ENCODE peak calls at places on chromosomes 11 and 22, in ten cellular contexts. S, J, T, H, E, G, I, U, L and Y are unnamed samples.
A peak's percentile ranks its signal among the peaks of the same experiment; 100 is the strongest.

GRCh38 chr22:21760640-21761039 is 25.0 kb upstream of the YPEL1 start:
- DNase-seq in H (no peak), L (no peak), S (no peak), E (peak; percentile 21), I (no peak), G (peak; percentile 76), U (peak; percentile 42), T (no peak), J (no peak), Y (peak; percentile 44)

GRCh38 chr22:41445171-41446056 is 1.2 kb downstream of the TOB2 start:
- DNase-seq in H (peak; percentile 10), U (peak; percentile 26), I (no peak), S (no peak), L (no peak), E (peak; percentile 30), T (peak; percentile 45), G (no peak), J (no peak), Y (peak; percentile 47)

GRCh38 chr11:64048042-64048854 is 12.5 kb downstream of the FLRT1 start:
- DNase-seq in L (no peak), E (no peak), U (no peak), T (no peak), H (no peak), S (peak; percentile 70), J (no peak), I (no peak), G (no peak), Y (no peak)

GRCh38 chr22:29877620-29878019 is 5.4 kb upstream of the MTMR3 start:
- DNase-seq in U (peak; percentile 90), L (no peak), J (no peak), T (no peak), I (no peak), S (no peak), G (peak; percentile 73), E (peak; percentile 39), H (no peak), Y (no peak)

GRCh38 chr11:123111465-123111864 is 49.5 kb upstream of the HSPA8 start:
- DNase-seq in I (no peak), J (no peak), T (no peak), L (no peak), G (no peak), U (peak; percentile 73), E (peak; percentile 72), S (no peak), H (no peak), Y (peak; percentile 73)

GRCh38 chr11:43823316-43823715 is 57.3 kb upstream of the ALKBH3 start:
- DNase-seq in T (no peak), G (no peak), S (no peak), E (no peak), H (no peak), I (no peak), L (no peak), U (no peak), J (no peak), Y (no peak)

GRCh38 chr22:23302171-23303002 is 122.1 kb downstream of the BCR start:
- DNase-seq in U (peak; percentile 46), S (no peak), E (no peak), I (peak; percentile 11), J (peak; percentile 62), L (no peak), T (no peak), H (no peak), G (peak; percentile 54), Y (no peak)

GRCh38 chr11:20048246-20048645 is 112.0 kb downstream of the DBX1 start:
- DNase-seq in E (peak; percentile 66), L (no peak), U (peak; percentile 40), S (no peak), G (no peak), J (no peak), H (no peak), T (no peak), I (no peak), Y (no peak)

GRCh38 chr11:36487619-36488018 is 22.5 kb downstream of the TRAF6 start:
- DNase-seq in L (no peak), H (no peak), G (no peak), S (no peak), J (no peak), T (no peak), E (no peak), U (no peak), I (no peak), Y (no peak)

GRCh38 chr11:76236092-76237026 is 30.1 kb upstream of the WNT11 start:
- DNase-seq in S (peak; percentile 90), L (peak; percentile 6), G (peak; percentile 33), H (no peak), I (peak; percentile 69), J (peak; percentile 82), U (no peak), T (peak; percentile 84), E (peak; percentile 57), Y (peak; percentile 74)

GRCh38 chr11:21511835-21512440 is 680.9 kb upstream of the ANO5 start:
- DNase-seq in I (peak; percentile 18), G (peak; percentile 6), S (no peak), E (peak; percentile 87), H (peak; percentile 86), L (no peak), J (no peak), U (peak; percentile 52), T (peak; percentile 84), Y (peak; percentile 44)
- TF ChIP-seq CTCF in I (peak; percentile 46), G (peak; percentile 45), S (no peak), E (peak; percentile 83), H (peak; percentile 78), L (no peak), J (no peak), U (peak; percentile 36), T (peak; percentile 87), Y (no peak)

GRCh38 chr11:71064702-71065515 is 187.5 kb downstream of the SHANK2 start:
- DNase-seq in T (no peak), G (no peak), H (no peak), U (no peak), S (no peak), J (no peak), I (no peak), E (no peak), L (no peak), Y (no peak)

GRCh38 chr11:71066311-71066710 is 186.1 kb downstream of the SHANK2 start:
- DNase-seq in J (no peak), E (no peak), U (no peak), T (no peak), H (no peak), S (no peak), L (no peak), G (no peak), I (no peak), Y (no peak)

GRCh38 chr11:71067753-71068152 is 184.6 kb downstream of the SHANK2 start:
- DNase-seq in I (no peak), G (no peak), S (no peak), H (no peak), U (no peak), L (no peak), T (no peak), J (no peak), E (no peak), Y (no peak)

GRCh38 chr11:71064183-71064582 is 188.2 kb downstream of the SHANK2 start:
- DNase-seq in L (no peak), T (no peak), I (no peak), H (no peak), S (no peak), U (no peak), E (no peak), G (no peak), J (no peak), Y (no peak)

DNA sequence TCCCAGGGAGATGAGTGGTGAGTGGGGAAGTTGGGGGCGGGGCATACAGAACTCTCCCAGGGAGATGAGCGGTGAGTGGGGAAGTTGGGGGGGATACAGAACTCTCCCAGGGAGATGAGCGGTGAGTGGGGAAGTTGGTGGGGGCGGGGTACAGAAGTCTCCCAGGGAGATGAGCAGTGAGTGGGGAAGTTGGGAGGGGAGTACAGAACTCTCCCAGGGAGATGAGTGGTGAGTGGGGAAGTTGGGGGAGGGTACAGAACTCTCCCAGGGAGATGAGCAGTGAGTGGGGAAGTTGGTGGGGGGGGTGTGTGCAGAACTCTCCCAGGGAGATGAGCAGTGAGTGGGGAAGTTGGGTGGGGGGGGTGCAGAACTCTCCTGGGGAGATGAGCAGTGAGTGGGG is 186.6 kb downstream of the SHANK2 start:
- DNase-seq in E (no peak), J (no peak), U (no peak), S (no peak), T (no peak), H (no peak), G (no peak), I (no peak), L (no peak), Y (no peak)
- TF ChIP-seq CTCF in E (no peak), J (no peak), U (no peak), S (no peak), T (no peak), H (no peak), G (no peak), I (no peak), L (no peak), Y (no peak)

GRCh38 chr11:35412285-35412684 is 7.1 kb downstream of the SLC1A2 start:
- DNase-seq in G (no peak), S (no peak), J (no peak), E (no peak), I (no peak), U (peak; percentile 31), L (no peak), T (no peak), H (no peak), Y (peak; percentile 17)
- TF ChIP-seq CTCF in G (peak; percentile 70), S (no peak), J (no peak), E (peak; percentile 54), I (peak; percentile 48), U (peak; percentile 36), L (peak; percentile 39), T (peak; percentile 68), H (peak; percentile 41), Y (peak; percentile 21)

GRCh38 chr22:45206233-45206632 is 34.5 kb downstream of the KIAA0930 start:
- DNase-seq in J (no peak), L (no peak), T (no peak), G (no peak), I (no peak), H (no peak), S (no peak), E (no peak), U (no peak), Y (no peak)
- TF ChIP-seq CTCF in J (no peak), L (no peak), T (no peak), G (peak; percentile 3), I (no peak), H (no peak), S (no peak), E (no peak), U (no peak), Y (no peak)

GRCh38 chr11:105443623-105444022 is 166.2 kb upstream of the GRIA4 start:
- DNase-seq in J (no peak), I (no peak), U (no peak), E (no peak), L (no peak), T (no peak), H (no peak), G (no peak), S (no peak), Y (no peak)
- TF ChIP-seq CTCF in J (no peak), I (no peak), U (no peak), E (no peak), L (no peak), T (no peak), H (no peak), G (no peak), S (no peak), Y (no peak)

DNA sequence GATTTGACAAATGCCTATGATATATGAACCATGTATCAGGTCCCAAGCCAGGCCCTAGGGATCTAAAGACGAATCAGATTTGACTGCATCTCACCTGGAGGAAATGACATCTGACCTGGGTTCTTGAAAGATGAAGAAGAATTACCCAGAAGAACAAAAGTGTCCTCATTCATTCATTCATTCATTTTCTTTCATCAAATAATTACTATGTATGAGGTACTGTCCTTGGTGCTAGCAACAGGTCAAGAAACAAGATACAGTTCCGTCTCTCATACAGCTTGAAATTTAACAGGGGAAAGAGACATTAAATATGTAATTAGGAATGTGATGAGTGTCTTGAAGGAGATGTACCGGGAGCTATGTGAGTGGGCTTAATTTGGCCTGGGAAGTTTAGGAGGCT is 1.8 kb upstream of the APBB1 start:
- DNase-seq in L (no peak), T (no peak), I (no peak), J (no peak), H (no peak), G (no peak), U (no peak), E (no peak), S (no peak), Y (no peak)
- TF ChIP-seq CTCF in L (no peak), T (no peak), I (no peak), J (no peak), H (no peak), G (no peak), U (no peak), E (no peak), S (no peak), Y (no peak)